ENCODE peak calls at places on chromosomes 3 and 15, in ten cellular contexts. E is left colon, V is ACHN, W is T-cell, D is AG09319, F is HTR-8/SVneo, N is SW480, M is LoVo, A is HFF-Myc, Q is suprapubic skin. T is an unnamed sample.

GRCh38 chr15:72554471-72555425 is 80.6 kb downstream of the ARIH1 start:
- DNase-seq in E (no peak), V (no peak), W (no peak), D (peak), F (no peak), N (no peak), M (no peak), A (no peak), Q (no peak), T (no peak)

GRCh38 chr15:64749167-64749566 is 26.2 kb downstream of the RBPMS2 start:
- DNase-seq in E (peak), V (peak), W (no peak), D (no peak), F (peak), N (peak), M (no peak), A (peak), Q (no peak), T (no peak)

GRCh38 chr3:22555753-22556152 is 647.4 kb upstream of the UBE2E2 start:
- DNase-seq in E (no peak), V (no peak), W (no peak), D (no peak), F (no peak), N (no peak), M (no peak), A (no peak), Q (no peak), T (no peak)

GRCh38 chr3:32780735-32781210 is 37.0 kb upstream of the TRIM71 start:
- DNase-seq in E (peak), V (peak), W (no peak), D (no peak), F (peak), N (peak), M (peak), A (no peak), Q (no peak), T (no peak)

GRCh38 chr3:10788451-10788850 is 27.6 kb upstream of the SLC6A11 start:
- DNase-seq in E (no peak), V (no peak), W (no peak), D (no peak), F (no peak), N (no peak), M (no peak), A (no peak), Q (no peak), T (no peak)

GRCh38 chr3:187112934-187113793 is 26.1 kb downstream of the RPL39L start:
- DNase-seq in E (no peak), V (peak), W (no peak), D (peak), F (no peak), N (peak), M (peak), A (no peak), Q (no peak), T (peak)

GRCh38 chr3:161403251-161403650 is 31.9 kb upstream of the SPTSSB start:
- DNase-seq in E (no peak), V (no peak), W (no peak), D (no peak), F (peak), N (no peak), M (no peak), A (peak), Q (no peak), T (no peak)

GRCh38 chr3:10926831-10927521 is 65.6 kb upstream of the SLC6A1 start:
- DNase-seq in E (peak), V (no peak), W (no peak), D (no peak), F (no peak), N (no peak), M (no peak), A (no peak), Q (peak), T (no peak)

GRCh38 chr3:39180183-39180545 is 12.2 kb downstream of the XIRP1 start:
- DNase-seq in E (no peak), V (no peak), W (no peak), D (no peak), F (no peak), N (no peak), M (no peak), A (no peak), Q (peak), T (no peak)

GRCh38 chr3:13479332-13479581 is 849 bp upstream of the HDAC11 start:
- DNase-seq in E (no peak), V (no peak), W (no peak), D (no peak), F (no peak), N (peak), M (peak), A (no peak), Q (no peak), T (no peak)

GRCh38 chr15:50262533-50262932 is 3.0 kb downstream of the HDC start:
- DNase-seq in E (no peak), V (no peak), W (peak), D (no peak), F (no peak), N (no peak), M (no peak), A (no peak), Q (no peak), T (peak)

GRCh38 chr3:45225465-45226205 is 452 bp downstream of the TMEM158 start:
- DNase-seq in E (no peak), V (peak), W (no peak), D (no peak), F (no peak), N (peak), M (peak), A (no peak), Q (no peak), T (no peak)

GRCh38 chr3:115281697-115282685 is 134.9 kb upstream of the ZBTB20 start:
- DNase-seq in E (no peak), V (no peak), W (no peak), D (no peak), F (no peak), N (no peak), M (no peak), A (no peak), Q (no peak), T (no peak)

GRCh38 chr3:49910409-49911123 is 6.9 kb upstream of the MST1R start:
- DNase-seq in E (no peak), V (no peak), W (no peak), D (no peak), F (no peak), N (no peak), M (no peak), A (no peak), Q (no peak), T (no peak)

GRCh38 chr15:68010366-68010765 is 43.7 kb upstream of the PIAS1 start:
- DNase-seq in E (no peak), V (no peak), W (no peak), D (no peak), F (no peak), N (no peak), M (no peak), A (no peak), Q (no peak), T (no peak)

GRCh38 chr15:64426845-64427465 is 33.4 kb upstream of the ZNF609 start:
- DNase-seq in E (no peak), V (peak), W (no peak), D (peak), F (peak), N (peak), M (peak), A (no peak), Q (no peak), T (no peak)

GRCh38 chr15:79185199-79185598 is 94.6 kb upstream of the RASGRF1 start:
- DNase-seq in E (no peak), V (peak), W (no peak), D (no peak), F (no peak), N (no peak), M (no peak), A (no peak), Q (no peak), T (no peak)

GRCh38 chr3:53525765-53526761 is 31.7 kb downstream of the CACNA1D start:
- DNase-seq in E (peak), V (no peak), W (no peak), D (no peak), F (no peak), N (no peak), M (no peak), A (no peak), Q (no peak), T (no peak)

GRCh38 chr15:85479071-85479647 is 98.8 kb downstream of the AKAP13 start:
- DNase-seq in E (no peak), V (peak), W (no peak), D (no peak), F (peak), N (peak), M (no peak), A (no peak), Q (no peak), T (no peak)

GRCh38 chr15:65303687-65304392 is 637 bp upstream of the RNU5B-1 start:
- DNase-seq in E (peak), V (peak), W (no peak), D (no peak), F (peak), N (peak), M (peak), A (no peak), Q (no peak), T (no peak)

GRCh38 chr3:124557433-124558232 is 172.6 kb upstream of the UMPS start:
- DNase-seq in E (no peak), V (no peak), W (no peak), D (no peak), F (peak), N (no peak), M (no peak), A (no peak), Q (no peak), T (no peak)

GRCh38 chr15:101221858-101222257 is 30.0 kb downstream of the CHSY1 start:
- DNase-seq in E (no peak), V (no peak), W (no peak), D (no peak), F (no peak), N (no peak), M (no peak), A (no peak), Q (no peak), T (no peak)

GRCh38 chr3:175266993-175267960 is 408.1 kb downstream of the NAALADL2 start:
- DNase-seq in E (no peak), V (no peak), W (no peak), D (no peak), F (no peak), N (no peak), M (no peak), A (peak), Q (no peak), T (no peak)

GRCh38 chr3:128847631-128848370 is 31.6 kb upstream of the ACAD9 start:
- DNase-seq in E (no peak), V (no peak), W (no peak), D (no peak), F (no peak), N (no peak), M (no peak), A (no peak), Q (no peak), T (no peak)

GRCh38 chr3:133927543-133928066 is 31.9 kb upstream of the RAB6B start:
- DNase-seq in E (no peak), V (peak), W (peak), D (no peak), F (peak), N (no peak), M (no peak), A (no peak), Q (no peak), T (peak)

GRCh38 chr3:72060447-72061034 is 275.6 kb upstream of the PROK2 start:
- DNase-seq in E (no peak), V (no peak), W (no peak), D (no peak), F (no peak), N (no peak), M (no peak), A (no peak), Q (no peak), T (no peak)

GRCh38 chr3:116059421-116060096 is 385.7 kb downstream of the LSAMP start:
- DNase-seq in E (no peak), V (peak), W (no peak), D (no peak), F (peak), N (peak), M (peak), A (peak), Q (no peak), T (no peak)

GRCh38 chr15:32893412-32893811 is 175.6 kb downstream of the GREM1 start:
- DNase-seq in E (no peak), V (no peak), W (no peak), D (no peak), F (no peak), N (no peak), M (no peak), A (no peak), Q (no peak), T (no peak)

GRCh38 chr15:32840481-32841245 is 122.9 kb downstream of the GREM1 start:
- DNase-seq in E (no peak), V (no peak), W (no peak), D (no peak), F (no peak), N (no peak), M (no peak), A (no peak), Q (no peak), T (no peak)

GRCh38 chr3:8458235-8458634 is 43.4 kb upstream of the LMCD1 start:
- DNase-seq in E (no peak), V (no peak), W (no peak), D (peak), F (no peak), N (no peak), M (no peak), A (no peak), Q (no peak), T (no peak)

GRCh38 chr15:68235022-68235421 is 5.5 kb upstream of the CLN6 start:
- DNase-seq in E (no peak), V (no peak), W (no peak), D (no peak), F (no peak), N (peak), M (no peak), A (no peak), Q (peak), T (no peak)

GRCh38 chr3:134035836-134036235 is 6.1 kb upstream of the SLCO2A1 start:
- DNase-seq in E (no peak), V (no peak), W (no peak), D (no peak), F (no peak), N (no peak), M (no peak), A (no peak), Q (no peak), T (no peak)

GRCh38 chr15:62818691-62819090 is 223.9 kb upstream of the TPM1 start:
- DNase-seq in E (no peak), V (no peak), W (no peak), D (no peak), F (no peak), N (no peak), M (no peak), A (no peak), Q (no peak), T (no peak)

GRCh38 chr15:74365619-74366445 is 1.6 kb downstream of the CYP11A1 start:
- DNase-seq in E (no peak), V (peak), W (no peak), D (no peak), F (no peak), N (no peak), M (peak), A (no peak), Q (no peak), T (no peak)

T was measured in CD8-positive, alpha-beta memory T cell.